ENCODE peak calls at places on chromosomes 3 and 15, in ten cellular contexts. N is Right ventricle myocardium superior; K is AG08395; Z is T-helper 1 cell; V is colonic mucosa; Y is SK-N-MC; X is stimulated activated CD4-positive, alpha-beta T cell treated with anti-CD3 and anti-CD28 coated beads, Interleukin-1b, Interleukin-23, amount 100 ng/mL, for 1 hour; I is HEK293T; Q is transverse colon; U is heart left ventricle. D is an unnamed sample.

GRCh38 chr3:44065741-44066140 is 175.9 kb upstream of the TOPAZ1 start:
- DNase-seq in N (no peak), K (no peak), Z (no peak), V (no peak), Y (no peak), X (no peak), I (no peak), Q (no peak), U (no peak), D (no peak)

GRCh38 chr3:192851821-192852352 is 65.8 kb downstream of the MB21D2 start:
- DNase-seq in N (no peak), K (peak), Z (no peak), V (peak), Y (no peak), X (no peak), I (no peak), Q (peak), U (no peak), D (no peak)

GRCh38 chr3:190644766-190645165 is 130.9 kb downstream of the IL1RAP start:
- DNase-seq in N (no peak), K (peak), Z (no peak), V (no peak), Y (no peak), X (no peak), I (no peak), Q (no peak), U (no peak), D (no peak)

GRCh38 chr3:46903341-46904302 is 26.1 kb downstream of the PTH1R start:
- DNase-seq in N (no peak), K (peak), Z (no peak), V (no peak), Y (no peak), X (no peak), I (no peak), Q (no peak), U (no peak), D (no peak)

GRCh38 chr15:47987908-47988532 is 132.8 kb upstream of the SLC24A5 start:
- DNase-seq in N (no peak), K (peak), Z (no peak), V (peak), Y (peak), X (no peak), I (peak), Q (no peak), U (no peak), D (no peak)

GRCh38 chr3:58824777-58825176 is 158.2 kb upstream of the FAM3D start:
- DNase-seq in N (no peak), K (no peak), Z (no peak), V (no peak), Y (no peak), X (no peak), I (no peak), Q (no peak), U (no peak), D (no peak)

GRCh38 chr3:183698760-183699159 is 1.2 kb downstream of the YEATS2 start:
- DNase-seq in N (no peak), K (peak), Z (no peak), V (peak), Y (no peak), X (no peak), I (no peak), Q (peak), U (no peak), D (no peak)

GRCh38 chr15:34436956-34437442 is 609 bp downstream of the GOLGA8A start:
- DNase-seq in N (peak), K (peak), Z (peak), V (no peak), Y (no peak), X (no peak), I (peak), Q (peak), U (peak), D (no peak)

GRCh38 chr3:192155194-192155593 is 572.1 kb downstream of the FGF12 start:
- DNase-seq in N (no peak), K (no peak), Z (no peak), V (no peak), Y (no peak), X (no peak), I (no peak), Q (no peak), U (no peak), D (no peak)

GRCh38 chr3:175716451-175716850 is 857.3 kb downstream of the NAALADL2 start:
- DNase-seq in N (no peak), K (no peak), Z (no peak), V (no peak), Y (no peak), X (no peak), I (no peak), Q (no peak), U (no peak), D (no peak)

D was measured in cortex of kidney.